ENCODE peak calls at places on chromosome 15, in four cellular contexts. H is stimulated activated CD8-positive, alpha-beta memory T cell treated with anti-CD3 and anti-CD28 coated beads, Interleukin-7, amount 100 ng/mL, for 1 hour; F is T-helper 9 cell; S is fibroblast of the aortic adventitia. L is an unnamed sample.

GRCh38 chr15:39499701-39500100 is 81.2 kb upstream of the THBS1 start:
- DNase-seq in H (no peak), F (no peak), S (no peak), L (peak; percentile 40)

GRCh38 chr15:85865070-85865684 is 70.5 kb upstream of the KLHL25 start:
- DNase-seq in H (no peak), F (no peak), S (peak; percentile 63), L (peak; percentile 64)

GRCh38 chr15:89150762-89151305 is 62.6 kb downstream of the ABHD2 start:
- DNase-seq in H (no peak), F (no peak), S (no peak), L (no peak)

GRCh38 chr15:68411276-68411675 is 20.7 kb downstream of the ITGA11 start:
- DNase-seq in H (no peak), F (no peak), S (no peak), L (no peak)

GRCh38 chr15:80849308-80849707 is 70.1 kb downstream of the CEMIP start:
- DNase-seq in H (no peak), F (no peak), S (peak; percentile 90), L (peak; percentile 91)

GRCh38 chr15:39692464-39693327 is 89.9 kb downstream of the FSIP1 start:
- DNase-seq in H (no peak), F (no peak), S (peak; percentile 51), L (no peak)

GRCh38 chr15:43868412-43868811 is 41.6 kb downstream of the WDR76 start:
- DNase-seq in H (no peak), F (no peak), S (peak; percentile 22), L (no peak)

GRCh38 chr15:78374436-78375393 is 34.6 kb downstream of the CRABP1 start:
- DNase-seq in H (no peak), F (no peak), S (no peak), L (no peak)

GRCh38 chr15:80977627-80978036 is 12.0 kb downstream of the MESD start:
- DNase-seq in H (no peak), F (peak; percentile 24), S (peak; percentile 72), L (peak; percentile 79)

GRCh38 chr15:61047783-61048182 is 181.3 kb downstream of the RORA start:
- DNase-seq in H (no peak), F (no peak), S (no peak), L (no peak)

GRCh38 chr15:90519688-90520087 is 10.0 kb upstream of the CRTC3 start:
- DNase-seq in H (no peak), F (no peak), S (peak; percentile 58), L (peak; percentile 19)

GRCh38 chr15:72488558-72488957 is 14.4 kb downstream of the ARIH1 start:
- DNase-seq in H (no peak), F (no peak), S (no peak), L (no peak)

GRCh38 chr15:26050979-26051378 is 187.9 kb upstream of the ATP10A start:
- DNase-seq in H (no peak), F (no peak), S (no peak), L (no peak)

GRCh38 chr15:46304320-46304719 is 669.5 kb downstream of the SQOR start:
- DNase-seq in H (no peak), F (no peak), S (no peak), L (no peak)

GRCh38 chr15:100572362-100572983 is 29.5 kb downstream of the LINS1 start:
- DNase-seq in H (no peak), F (no peak), S (peak; percentile 52), L (peak; percentile 36)

L was measured in GM03348.